ENCODE peak calls at places on chromosomes 11 and 22, in eight cellular contexts. U, V, E, Z, W, L, T and R are unnamed samples. For H3K4me1, the result is how much of the 10 kb centered on the place peaks cover.

GRCh38 chr22:46931881-46932280 is 169.4 kb downstream of the TBC1D22A start:
- DNase-seq in U (peak), V (no peak), E (no peak), Z (no peak), W (no peak), L (no peak), T (no peak), R (no peak)

GRCh38 chr22:36331306-36331911 is 56.4 kb downstream of the MYH9 start:
- DNase-seq in U (peak), V (peak), E (peak), Z (peak), W (peak), L (peak), T (peak), R (peak)

GRCh38 chr11:7677071-7677470 is 3.8 kb upstream of the CYB5R2 start:
- DNase-seq in U (no peak), V (no peak), E (no peak), Z (no peak), W (peak), L (no peak), T (no peak), R (no peak)

GRCh38 chr11:35618497-35619029 is 303 bp downstream of the FJX1 start:
- DNase-seq in U (peak), V (peak), E (peak), Z (peak), W (no peak), L (no peak), T (peak), R (peak)

GRCh38 chr11:64523456-64524187 is 67.4 kb upstream of the SLC22A12 start:
- DNase-seq in U (no peak), V (no peak), E (no peak), Z (peak), W (no peak), L (no peak), T (no peak), R (peak)

GRCh38 chr11:119791701-119792151 is 62.7 kb upstream of the NECTIN1 start:
- DNase-seq in U (peak), V (no peak), E (peak), Z (peak), W (peak), L (no peak), T (no peak), R (peak)

GRCh38 chr11:73085189-73085875 is 56.8 kb downstream of the FCHSD2 start:
- DNase-seq in U (no peak), V (no peak), E (no peak), Z (no peak), W (peak), L (no peak), T (no peak), R (no peak)

GRCh38 chr11:60625262-60625661 is 74.2 kb upstream of the MS4A8 start:
- DNase-seq in U (no peak), V (peak), E (peak), Z (no peak), W (peak), L (peak), T (no peak), R (no peak)

GRCh38 chr11:73559758-73560157 is 38.2 kb downstream of the FAM168A start:
- DNase-seq in U (no peak), V (no peak), E (no peak), Z (no peak), W (no peak), L (no peak), T (no peak), R (no peak)

GRCh38 chr11:69167916-69168691 is 12.4 kb downstream of the SMIM38 start:
- DNase-seq in U (no peak), V (no peak), E (no peak), Z (no peak), W (peak), L (no peak), T (no peak), R (peak)

GRCh38 chr22:19767427-19768380 is 7.1 kb downstream of the TBX1 start:
- DNase-seq in U (no peak), V (no peak), E (no peak), Z (peak), W (no peak), L (no peak), T (peak), R (no peak)

GRCh38 chr22:22061085-22062077 is 78.8 kb upstream of the TOP3B start:
- DNase-seq in U (peak), V (peak), E (peak), Z (peak), W (peak), L (no peak), T (no peak), R (no peak)

GRCh38 chr22:25754527-25755202 is 12.7 kb downstream of the MYO18B start:
- DNase-seq in U (peak), V (peak), E (no peak), Z (peak), W (peak), L (no peak), T (peak), R (no peak)

GRCh38 chr11:1336836-1337646 is 27.6 kb upstream of the TOLLIP start:
- DNase-seq in U (no peak), V (peak), E (peak), Z (peak), W (peak), L (no peak), T (peak), R (peak)

GRCh38 chr11:69891421-69892236 is 72.4 kb upstream of the FGF3 start:
- DNase-seq in U (no peak), V (no peak), E (no peak), Z (no peak), W (no peak), L (peak), T (no peak), R (no peak)

GRCh38 chr11:65646921-65647701 is 9.2 kb downstream of the SIPA1 start:
- DNase-seq in U (no peak), V (peak), E (peak), Z (no peak), W (peak), L (peak), T (no peak), R (peak)

GRCh38 chr11:106098893-106099553 is 21.6 kb downstream of the AASDHPPT start:
- DNase-seq in U (no peak), V (no peak), E (no peak), Z (no peak), W (no peak), L (no peak), T (no peak), R (no peak)

GRCh38 chr22:41775976-41776375 is 24.5 kb upstream of the CCDC134 start:
- DNase-seq in U (no peak), V (no peak), E (no peak), Z (no peak), W (no peak), L (no peak), T (no peak), R (no peak)

GRCh38 chr22:37259540-37260029 is 15.5 kb upstream of the RAC2 start:
- DNase-seq in U (peak), V (no peak), E (peak), Z (no peak), W (peak), L (no peak), T (no peak), R (peak)

GRCh38 chr11:61647529-61647928 is 32.7 kb upstream of the DAGLA start:
- DNase-seq in U (no peak), V (no peak), E (no peak), Z (no peak), W (no peak), L (no peak), T (no peak), R (no peak)

GRCh38 chr11:128507936-128508335 is 79.4 kb downstream of the ETS1 start:
- DNase-seq in U (no peak), V (no peak), E (no peak), Z (no peak), W (no peak), L (no peak), T (no peak), R (no peak)
- H3K4me1 ChIP-seq in U (half or more), V (under half), E (under half), Z (under half), W (half or more), L (under half), T (half or more), R (half or more)

DNA sequence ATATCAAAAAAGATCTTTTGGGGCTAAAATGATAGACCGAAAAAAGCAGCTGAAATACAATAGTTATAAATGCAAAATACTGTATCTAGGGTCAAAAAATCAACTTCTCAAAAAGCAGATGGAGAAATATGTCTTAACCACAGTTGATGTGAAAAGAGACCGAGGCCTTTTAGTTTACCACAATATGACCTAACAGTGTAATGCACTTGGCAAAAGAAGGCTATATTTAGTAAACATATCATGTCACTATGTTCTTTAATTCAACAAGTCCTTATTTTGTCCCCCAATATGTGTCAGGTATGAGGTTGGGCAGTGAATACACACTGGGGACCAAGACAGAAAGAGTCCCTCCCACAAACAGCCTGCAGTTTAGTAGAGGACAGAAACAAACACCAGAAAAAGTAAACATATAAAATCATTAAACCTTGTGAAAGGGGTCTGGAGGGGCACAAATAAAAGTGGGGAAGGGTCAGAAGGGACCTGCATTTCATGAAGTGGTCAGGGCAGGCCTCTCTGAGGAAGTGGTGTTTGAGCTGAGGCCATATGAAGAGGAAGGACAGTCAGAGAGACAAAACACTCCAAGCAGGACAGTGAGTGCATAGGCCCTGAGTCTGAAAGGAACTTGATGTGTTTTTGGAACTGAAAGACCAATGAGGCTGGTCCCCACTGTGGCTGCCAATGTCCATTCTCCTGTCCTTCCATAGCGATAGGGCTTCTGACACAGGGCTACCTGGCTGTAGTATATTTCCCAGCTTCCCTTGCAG is 53.3 kb downstream of the LIF start:
- DNase-seq in U (no peak), V (no peak), E (no peak), Z (no peak), W (no peak), L (no peak), T (no peak), R (no peak)
- H3K27ac ChIP-seq in U (no peak), V (no peak), E (no peak), Z (no peak), W (peak), L (no peak), T (no peak), R (peak)

DNA sequence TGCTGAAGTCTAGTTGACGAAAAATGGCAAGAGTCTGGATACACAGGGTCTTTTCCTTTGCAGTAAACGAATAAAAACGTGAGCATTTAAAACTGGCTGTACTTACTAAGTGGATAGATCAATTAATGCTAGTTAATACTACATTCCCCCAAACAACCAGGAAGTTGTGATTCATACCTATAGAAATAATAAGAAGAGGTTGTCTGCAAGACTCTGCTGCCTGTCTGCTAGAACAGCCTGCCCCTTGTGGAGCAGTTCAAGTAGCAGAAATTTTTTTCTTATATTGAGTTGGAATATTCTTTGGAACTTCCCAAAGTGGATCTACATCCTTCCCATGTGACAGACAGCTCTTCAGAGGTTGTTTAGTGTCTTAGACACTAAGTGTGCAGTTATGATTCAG is 86.8 kb downstream of the TEAD1 start:
- DNase-seq in U (no peak), V (no peak), E (no peak), Z (no peak), W (peak), L (no peak), T (no peak), R (no peak)
- TF ChIP-seq CTCF in U (peak), V (no peak), E (peak), Z (no peak), W (peak), L (no peak), T (no peak), R (no peak)

DNA sequence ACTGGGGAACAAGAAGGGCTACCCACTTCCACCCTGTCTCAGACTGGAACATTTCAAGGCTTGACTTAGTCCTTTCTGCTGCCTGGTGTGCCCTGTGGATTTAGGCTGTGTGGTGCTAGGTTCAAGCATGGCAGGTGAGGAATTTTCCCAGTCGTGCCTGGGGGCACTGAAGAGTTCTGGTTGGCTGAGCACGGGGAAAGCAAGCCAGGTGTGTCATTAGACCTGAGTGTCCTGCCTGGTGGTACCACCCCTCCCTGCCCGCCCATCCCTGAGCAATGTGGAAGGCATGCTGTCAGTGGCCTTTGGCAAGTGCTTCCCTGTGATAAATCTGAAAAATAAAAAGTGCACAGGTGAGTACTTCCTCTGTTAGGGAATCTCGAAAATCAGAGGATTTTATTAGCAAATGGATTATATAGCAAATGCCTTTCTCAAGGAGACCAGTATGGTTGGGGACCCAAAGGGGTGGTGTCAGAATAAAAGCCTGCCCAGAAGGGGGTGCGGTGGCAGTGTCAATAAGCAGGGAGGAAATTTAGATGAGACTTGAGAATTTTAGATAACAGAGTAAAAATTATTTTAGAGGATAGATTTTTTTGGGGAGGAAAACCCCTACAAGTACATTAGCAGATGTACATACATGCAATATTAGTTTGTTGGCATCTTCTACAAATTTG is 22.8 kb downstream of the TEAD1 start:
- DNase-seq in U (no peak), V (no peak), E (no peak), Z (no peak), W (no peak), L (no peak), T (no peak), R (no peak)
- H3K4me1 ChIP-seq in U (half or more), V (half or more), E (half or more), Z (half or more), W (half or more), L (under half), T (half or more), R (under half)

GRCh38 chr11:130707217-130707616 is 209.1 kb downstream of the SNX19 start:
- DNase-seq in U (no peak), V (no peak), E (no peak), Z (no peak), W (no peak), L (no peak), T (no peak), R (no peak)
- H3K27ac ChIP-seq in U (no peak), V (no peak), E (no peak), Z (no peak), W (no peak), L (no peak), T (no peak), R (no peak)

DNA sequence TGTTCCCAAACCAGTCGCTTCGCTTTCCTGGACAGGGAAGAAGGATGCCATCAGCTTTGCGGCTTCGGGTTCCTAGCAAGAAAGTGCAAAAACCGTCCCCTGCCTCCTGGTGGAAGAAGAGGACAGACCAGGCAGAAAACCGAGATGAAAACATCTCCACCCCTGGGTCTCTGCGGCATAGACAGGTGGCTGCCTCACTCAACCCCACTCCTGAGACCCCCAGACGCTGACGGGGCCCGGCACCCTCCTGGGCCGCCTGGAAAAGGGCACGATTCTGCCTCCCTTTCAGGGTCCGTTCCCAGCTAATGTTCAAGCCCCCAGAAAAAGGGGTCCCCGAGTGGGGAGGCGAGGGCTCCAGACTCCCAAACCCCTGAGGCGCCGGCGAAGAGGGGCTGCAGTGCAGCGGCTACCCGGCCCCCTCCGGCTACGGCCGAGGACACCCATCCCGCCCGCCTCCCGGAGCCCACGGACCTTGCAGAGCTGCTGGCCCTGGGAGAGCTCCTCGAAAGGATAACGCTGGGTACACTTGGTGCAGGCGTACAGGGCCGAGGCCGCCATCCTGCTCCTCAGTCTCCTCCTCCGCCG is 569 bp downstream of the FAM76B start:
- DNase-seq in U (peak), V (peak), E (peak), Z (no peak), W (peak), L (no peak), T (no peak), R (no peak)
- TF ChIP-seq CTCF in U (peak), V (no peak), E (peak), Z (no peak), W (no peak), L (no peak), T (no peak), R (peak)